ENCODE peak calls at places on chromosomes 4 and X, in five cellular contexts. F, V, P, O and N are unnamed samples. For H3K9me3 and H3K4me1, the result is how much of the 10 kb centered on the place peaks cover.

GRCh38 chr4:113159901-113160545 is 110.6 kb downstream of the ANK2 start:
- DNase-seq in F (no peak), V (no peak), P (no peak), O (no peak), N (no peak)

GRCh38 chrX:40148439-40149285 is 50.9 kb upstream of the BCOR start:
- DNase-seq in F (no peak), V (no peak), P (no peak), O (no peak), N (no peak)

GRCh38 chr4:145887241-145887964 is 51.2 kb downstream of the ZNF827 start:
- DNase-seq in F (no peak), V (no peak), P (no peak), O (peak), N (no peak)

GRCh38 chrX:1576201-1577101 is 15.0 kb upstream of the AKAP17A start:
- DNase-seq in F (no peak), V (no peak), P (no peak), O (no peak), N (peak)

GRCh38 chr4:47907247-47907646 is 7.1 kb downstream of the NFXL1 start:
- DNase-seq in F (no peak), V (no peak), P (no peak), O (no peak), N (no peak)

GRCh38 chrX:10619311-10620015 is 922 bp downstream of the MID1 start:
- DNase-seq in F (no peak), V (no peak), P (peak), O (no peak), N (no peak)

GRCh38 chr4:111689214-111689613 is 456.0 kb upstream of the FAM241A start:
- DNase-seq in F (no peak), V (no peak), P (no peak), O (peak), N (peak)

GRCh38 chrX:47380268-47380667 is 9.9 kb downstream of the ZNF157 start:
- DNase-seq in F (no peak), V (no peak), P (no peak), O (no peak), N (no peak)

GRCh38 chr4:138576684-138577083 is 334.5 kb upstream of the SLC7A11 start:
- DNase-seq in F (no peak), V (no peak), P (peak), O (peak), N (no peak)

GRCh38 chrX:42273387-42273786 is 350.0 kb upstream of the CASK start:
- DNase-seq in F (no peak), V (no peak), P (no peak), O (no peak), N (no peak)

GRCh38 chr4:30714408-30715031 is 5.6 kb upstream of the PCDH7 start:
- DNase-seq in F (no peak), V (no peak), P (peak), O (peak), N (no peak)

GRCh38 chr4:19961092-19961491 is 290.6 kb upstream of the SLIT2 start:
- DNase-seq in F (no peak), V (no peak), P (no peak), O (peak), N (no peak)

GRCh38 chr4:129062580-129062979 is 30.8 kb downstream of the SCLT1 start:
- DNase-seq in F (no peak), V (no peak), P (no peak), O (no peak), N (no peak)

GRCh38 chr4:129064717-129065116 is 28.6 kb downstream of the SCLT1 start:
- DNase-seq in F (no peak), V (no peak), P (no peak), O (peak), N (no peak)

GRCh38 chr4:129059028-129059427 is 34.3 kb downstream of the SCLT1 start:
- DNase-seq in F (no peak), V (no peak), P (no peak), O (no peak), N (no peak)

GRCh38 chr4:129063640-129064039 is 29.7 kb downstream of the SCLT1 start:
- DNase-seq in F (no peak), V (no peak), P (no peak), O (no peak), N (no peak)
- H3K9me3 ChIP-seq in F (under half), V (under half), P (under half), O (under half), N (under half)

GRCh38 chr4:1990676-1991075 is 18.1 kb downstream of the NELFA start:
- DNase-seq in F (no peak), V (no peak), P (no peak), O (no peak), N (no peak)

GRCh38 chr4:1992468-1993168 is 16.2 kb downstream of the NELFA start:
- DNase-seq in F (no peak), V (no peak), P (no peak), O (no peak), N (no peak)

GRCh38 chr4:1993169-1993516 is 15.6 kb downstream of the NELFA start:
- DNase-seq in F (no peak), V (no peak), P (no peak), O (no peak), N (no peak)

GRCh38 chr4:1991087-1991486 is 17.7 kb downstream of the NELFA start:
- DNase-seq in F (no peak), V (no peak), P (no peak), O (no peak), N (no peak)

DNA sequence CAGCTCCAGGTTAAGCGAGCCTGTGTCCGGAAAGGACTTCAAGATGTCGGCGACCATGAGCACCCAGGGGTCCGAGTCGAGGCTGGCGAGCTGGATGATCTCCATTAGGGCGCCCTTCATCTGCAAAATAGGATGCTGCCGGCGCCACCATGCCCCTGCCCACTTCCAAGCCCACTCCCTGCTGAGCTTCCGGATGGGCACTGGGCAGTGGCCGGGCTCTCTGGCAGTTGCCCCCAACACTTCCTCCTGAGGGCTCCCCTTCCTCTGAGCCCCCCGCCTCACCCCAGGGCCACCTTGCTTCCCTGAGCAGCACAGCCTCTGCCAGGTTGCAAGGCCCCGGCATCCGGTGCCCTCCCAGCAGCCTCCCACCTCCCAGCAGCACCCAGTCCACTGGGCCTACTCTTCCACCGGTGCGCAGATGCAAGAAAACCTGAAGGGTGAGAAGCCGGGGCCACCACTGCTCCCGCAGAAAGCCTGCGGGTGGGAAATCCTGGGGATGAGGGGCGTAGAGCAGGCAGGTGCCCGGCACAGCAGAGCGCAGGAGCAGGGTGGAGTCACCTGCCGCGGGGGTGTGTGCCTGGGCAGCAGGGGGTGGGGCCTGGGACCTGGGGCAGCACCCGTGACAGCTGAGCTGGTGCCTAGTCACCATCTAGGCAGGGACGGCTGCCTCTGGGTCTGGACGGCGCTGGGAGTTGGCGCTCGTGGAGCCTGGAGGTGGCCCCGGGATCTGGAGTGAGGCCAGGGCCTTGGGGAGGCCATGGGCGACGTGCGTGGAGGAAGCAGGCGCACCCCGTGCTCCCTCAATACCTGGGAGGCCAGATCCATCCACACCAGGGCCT is 17.0 kb downstream of the NELFA start:
- DNase-seq in F (no peak), V (no peak), P (no peak), O (no peak), N (no peak)
- H3K4me1 ChIP-seq in F (under half), V (under half), P (under half), O (under half), N (under half)

DNA sequence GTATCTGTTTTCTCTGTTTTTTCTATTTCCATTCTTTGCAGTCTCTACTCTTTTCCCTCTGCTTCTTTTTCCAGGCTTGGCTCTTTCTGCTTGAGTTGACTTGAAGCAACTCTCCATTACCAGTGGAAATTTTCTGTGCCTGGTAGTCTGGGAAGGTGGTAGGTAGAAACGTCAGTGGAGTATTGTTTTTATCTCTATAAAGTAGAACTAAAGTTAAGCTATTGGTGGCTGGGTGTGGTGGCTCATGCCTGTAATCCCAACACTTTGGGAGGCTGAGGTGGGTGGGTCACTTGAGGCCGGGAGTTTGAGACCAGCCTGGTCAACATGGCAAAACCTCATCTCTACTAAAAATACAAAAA is 438.1 kb upstream of the AR start:
- DNase-seq in F (no peak), V (no peak), P (no peak), O (no peak), N (no peak)
- TF ChIP-seq CTCF in F (no peak), V (no peak), P (no peak), O (no peak), N (no peak)

GRCh38 chrX:345020-345925 is 26.7 kb upstream of the GTPBP6 start:
- DNase-seq in F (no peak), V (no peak), P (no peak), O (no peak), N (no peak)
- H3K9me3 ChIP-seq in F (under half), V (under half), P (under half), O (under half), N (under half)